ENCODE peak calls at places on chromosomes 16 and 17, in six cellular contexts. One of them, this sample, is unnamed.

GRCh38 chr16:12944300-12944699 is 42.9 kb downstream of the SHISA9 start:
- DNase-seq in mammary epithelial cell: no peak
- DNase-seq in activated effector memory CD4-positive, alpha-beta T cell treated with Interleukin-2 at 50 U/mL for 16 hours: no peak
- DNase-seq in NCI-H82: no peak
- DNase-seq in NCI-H1694: no peak
- DNase-seq in right lobe of liver: no peak
- DNase-seq in this sample: no peak

GRCh38 chr17:27241346-27241946 is 52.5 kb upstream of the WSB1 start:
- DNase-seq in mammary epithelial cell: peak
- DNase-seq in activated effector memory CD4-positive, alpha-beta T cell treated with Interleukin-2 at 50 U/mL for 16 hours: no peak
- DNase-seq in NCI-H82: no peak
- DNase-seq in NCI-H1694: no peak
- DNase-seq in right lobe of liver: no peak
- DNase-seq in this sample: no peak

GRCh38 chr16:4488486-4488967 is 12.3 kb downstream of the HMOX2 start:
- DNase-seq in mammary epithelial cell: no peak
- DNase-seq in activated effector memory CD4-positive, alpha-beta T cell treated with Interleukin-2 at 50 U/mL for 16 hours: no peak
- DNase-seq in NCI-H82: no peak
- DNase-seq in NCI-H1694: no peak
- DNase-seq in right lobe of liver: no peak
- DNase-seq in this sample: no peak

GRCh38 chr17:83071966-83072562 is 7.3 kb upstream of the METRNL start:
- DNase-seq in mammary epithelial cell: no peak
- DNase-seq in activated effector memory CD4-positive, alpha-beta T cell treated with Interleukin-2 at 50 U/mL for 16 hours: no peak
- DNase-seq in NCI-H82: no peak
- DNase-seq in NCI-H1694: no peak
- DNase-seq in right lobe of liver: no peak
- DNase-seq in this sample: no peak

GRCh38 chr16:24781256-24781655 is 51.8 kb downstream of the TNRC6A start:
- DNase-seq in mammary epithelial cell: no peak
- DNase-seq in activated effector memory CD4-positive, alpha-beta T cell treated with Interleukin-2 at 50 U/mL for 16 hours: no peak
- DNase-seq in NCI-H82: no peak
- DNase-seq in NCI-H1694: no peak
- DNase-seq in right lobe of liver: no peak
- DNase-seq in this sample: no peak

GRCh38 chr17:72942594-72942993 is 149.9 kb downstream of the SLC39A11 start:
- DNase-seq in mammary epithelial cell: no peak
- DNase-seq in activated effector memory CD4-positive, alpha-beta T cell treated with Interleukin-2 at 50 U/mL for 16 hours: no peak
- DNase-seq in NCI-H82: peak
- DNase-seq in NCI-H1694: no peak
- DNase-seq in right lobe of liver: no peak
- DNase-seq in this sample: no peak

GRCh38 chr16:76386784-76387183 is 109.6 kb downstream of the CNTNAP4 start:
- DNase-seq in mammary epithelial cell: peak
- DNase-seq in activated effector memory CD4-positive, alpha-beta T cell treated with Interleukin-2 at 50 U/mL for 16 hours: no peak
- DNase-seq in NCI-H82: peak
- DNase-seq in NCI-H1694: no peak
- DNase-seq in right lobe of liver: no peak
- DNase-seq in this sample: no peak

GRCh38 chr16:2710711-2711231 is 9.3 kb downstream of the PRSS27 start:
- DNase-seq in mammary epithelial cell: no peak
- DNase-seq in activated effector memory CD4-positive, alpha-beta T cell treated with Interleukin-2 at 50 U/mL for 16 hours: no peak
- DNase-seq in NCI-H82: no peak
- DNase-seq in NCI-H1694: peak
- DNase-seq in right lobe of liver: peak
- DNase-seq in this sample: peak

GRCh38 chr16:2026461-2027023 is at the start of gene NHERF2:
- DNase-seq in mammary epithelial cell: no peak
- DNase-seq in activated effector memory CD4-positive, alpha-beta T cell treated with Interleukin-2 at 50 U/mL for 16 hours: peak
- DNase-seq in NCI-H82: peak
- DNase-seq in NCI-H1694: no peak
- DNase-seq in right lobe of liver: peak
- DNase-seq in this sample: no peak

GRCh38 chr17:42422412-42422957 is 571 bp downstream of the CAVIN1 start:
- DNase-seq in mammary epithelial cell: peak
- DNase-seq in activated effector memory CD4-positive, alpha-beta T cell treated with Interleukin-2 at 50 U/mL for 16 hours: no peak
- DNase-seq in NCI-H82: peak
- DNase-seq in NCI-H1694: no peak
- DNase-seq in right lobe of liver: peak
- DNase-seq in this sample: peak

This sample was measured in NCI-H2171 treated with DMSO at 0.1 percent for 48 hours.